ENCODE peak calls at places on chromosomes 13 and 19, in four cellular contexts. V, T, A and R are unnamed samples.

GRCh38 chr13:99774644-99775043 is 196.9 kb downstream of the ZIC5 start:
- DNase-seq in V (no peak), T (no peak), A (no peak), R (no peak)

GRCh38 chr13:71374471-71375041 is 492.4 kb downstream of the DACH1 start:
- DNase-seq in V (no peak), T (no peak), A (peak), R (no peak)

GRCh38 chr13:109400192-109400591 is 386.2 kb downstream of the IRS2 start:
- DNase-seq in V (no peak), T (no peak), A (no peak), R (peak)

GRCh38 chr19:34094960-34095359 is 77.3 kb upstream of the LSM14A start:
- DNase-seq in V (no peak), T (no peak), A (no peak), R (no peak)

GRCh38 chr13:35512271-35512920 is 35.9 kb upstream of the MAB21L1 start:
- DNase-seq in V (peak), T (no peak), A (peak), R (no peak)

GRCh38 chr19:15195381-15195964 is 5.3 kb downstream of the NOTCH3 start:
- DNase-seq in V (peak), T (peak), A (peak), R (peak)

GRCh38 chr13:95267662-95268369 is 33.4 kb downstream of the ABCC4 start:
- DNase-seq in V (peak), T (no peak), A (peak), R (no peak)

GRCh38 chr19:41546386-41546789 is 29.6 kb upstream of the CEACAM21 start:
- DNase-seq in V (no peak), T (no peak), A (no peak), R (no peak)

GRCh38 chr13:48648446-48648845 is 5.3 kb upstream of the CYSLTR2 start:
- DNase-seq in V (no peak), T (no peak), A (peak), R (no peak)

GRCh38 chr19:7010722-7011593 is 10.3 kb downstream of the MBD3L2B start:
- DNase-seq in V (no peak), T (no peak), A (no peak), R (no peak)

GRCh38 chr19:33674575-33675367 is 53.0 kb downstream of the CHST8 start:
- DNase-seq in V (no peak), T (no peak), A (no peak), R (no peak)

DNA sequence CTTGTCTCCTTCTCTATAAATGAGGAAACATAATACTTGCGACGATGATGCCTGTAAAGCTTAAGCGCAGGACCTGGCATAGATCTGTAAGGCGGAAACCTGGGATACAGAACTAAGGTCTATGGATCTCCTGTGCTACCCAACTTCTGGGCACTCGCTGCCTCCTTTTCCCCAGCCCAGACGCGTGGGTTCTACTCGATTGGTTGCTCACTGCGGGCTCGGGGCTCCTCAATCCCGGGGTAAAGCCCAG is 616 bp upstream of the PSMC4 start:
- DNase-seq in V (no peak), T (no peak), A (no peak), R (no peak)
- H4K8ac ChIP-seq in V (peak), T (no peak), A (peak), R (peak)

DNA sequence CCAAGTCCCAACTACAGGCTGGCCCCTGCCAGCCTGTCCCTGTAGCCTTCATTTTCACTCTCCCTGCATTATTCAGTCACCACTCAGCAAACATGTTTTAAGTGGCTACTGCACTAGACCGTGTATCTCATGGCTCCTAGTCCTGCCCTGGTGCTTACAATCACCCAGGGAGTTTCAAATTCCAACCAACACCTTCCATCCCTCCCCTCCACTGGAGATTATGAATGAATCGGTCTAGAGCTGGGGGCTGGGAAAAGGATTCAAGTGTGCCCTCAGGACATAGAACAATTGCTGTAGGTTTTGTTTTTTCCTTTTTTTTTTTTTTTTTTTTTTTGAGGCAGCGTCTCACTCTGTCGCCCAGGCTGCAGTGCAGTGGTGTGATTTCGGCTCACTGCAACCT is 15.0 kb upstream of the TNFAIP8L1 start:
- DNase-seq in V (no peak), T (no peak), A (no peak), R (no peak)
- H2BK5ac ChIP-seq in V (no peak), T (no peak), A (no peak), R (no peak)

DNA sequence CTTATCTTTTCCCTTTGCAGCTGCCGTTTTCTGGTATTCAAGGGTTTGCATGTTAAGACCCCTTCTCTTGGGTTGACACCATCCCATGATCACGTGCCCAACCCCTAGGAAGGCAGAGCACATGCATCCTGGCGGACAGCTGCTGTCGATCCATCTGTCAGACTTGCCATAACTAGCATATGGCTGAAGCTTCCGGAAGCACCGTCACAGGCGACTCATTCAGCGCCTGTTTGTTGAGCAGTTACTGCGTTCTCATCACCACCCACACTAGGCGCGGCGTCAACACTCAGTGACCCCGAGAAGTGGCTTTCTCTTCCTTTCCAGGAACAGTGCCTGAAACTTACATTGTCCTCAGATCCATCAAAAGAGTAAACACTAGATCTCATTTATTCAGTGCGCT is 93.6 kb downstream of the SOX1 start:
- DNase-seq in V (no peak), T (no peak), A (no peak), R (no peak)
- H4K8ac ChIP-seq in V (no peak), T (no peak), A (no peak), R (no peak)

DNA sequence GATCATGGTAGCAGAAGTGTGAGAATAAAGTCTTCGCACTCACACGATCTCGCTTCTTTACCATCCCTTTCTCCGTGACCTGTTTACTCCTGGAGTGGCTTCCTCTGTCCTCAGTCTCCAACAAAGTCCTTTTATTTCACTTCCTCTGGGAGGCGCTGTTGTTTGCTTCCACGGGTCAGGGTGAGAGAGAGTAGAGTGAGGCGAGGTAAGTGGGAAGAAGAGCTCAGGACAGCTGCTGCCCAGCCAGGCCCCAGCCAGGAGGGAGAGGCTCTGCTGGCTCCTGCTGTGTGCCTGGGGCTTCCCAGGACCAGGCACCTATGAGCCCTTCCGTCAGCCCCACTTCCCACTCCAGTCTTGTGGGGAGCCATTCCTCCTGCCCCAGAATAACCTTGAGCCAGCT is 242.1 kb downstream of the FGF9 start:
- DNase-seq in V (peak), T (peak), A (no peak), R (no peak)
- H2BK5ac ChIP-seq in V (no peak), T (no peak), A (no peak), R (no peak)